ENCODE peak calls at places on chromosomes 12 and 14, in four cellular contexts. I is NB4, P is ovary, C is heart left ventricle. J is an unnamed sample.

GRCh38 chr12:130504110-130504835 is 166.6 kb downstream of the PIWIL1 start:
- DNase-seq in P (no peak), C (no peak), I (no peak), J (no peak)

GRCh38 chr14:63992858-63993257 is 140.1 kb downstream of the SYNE2 start:
- DNase-seq in I (no peak), C (no peak), P (no peak), J (peak; percentile 68)

GRCh38 chr12:128791395-128792322 is 32.1 kb downstream of the SLC15A4 start:
- DNase-seq in P (no peak), C (no peak), I (peak; percentile 23), J (no peak)

GRCh38 chr14:33847066-33847465 is 103.8 kb downstream of the EGLN3 start:
- DNase-seq in I (no peak), P (no peak), C (no peak), J (no peak)

GRCh38 chr14:33068626-33069025 is 129.9 kb downstream of the NPAS3 start:
- DNase-seq in I (no peak), P (no peak), C (no peak), J (no peak)

GRCh38 chr14:91714805-91715204 is 17.1 kb downstream of the CATSPERB start:
- DNase-seq in I (peak; percentile 2), C (no peak), P (no peak), J (no peak)

GRCh38 chr12:107225626-107226025 is 132.3 kb upstream of the CRY1 start:
- DNase-seq in I (no peak), C (no peak), P (no peak), J (no peak)

GRCh38 chr12:47079894-47080724 is at the start of gene AMIGO2:
- DNase-seq in P (peak; percentile 81), C (peak; percentile 72), I (peak; percentile 32), J (no peak)

GRCh38 chr12:77062396-77062795 is 3.0 kb downstream of the E2F7 start:
- DNase-seq in I (no peak), C (no peak), P (no peak), J (no peak)

GRCh38 chr12:76859621-76860020 is 19.2 kb downstream of the CSRP2 start:
- DNase-seq in P (no peak), C (no peak), I (no peak), J (no peak)

GRCh38 chr14:53044486-53044885 is 93.6 kb upstream of the FERMT2 start:
- DNase-seq in P (no peak), I (no peak), C (no peak), J (no peak)

GRCh38 chr14:74910556-74910955 is 12.5 kb downstream of the RPS6KL1 start:
- DNase-seq in P (no peak), I (no peak), C (no peak), J (peak; percentile 80)

GRCh38 chr12:4268549-4269181 is 4.9 kb upstream of the CCND2 start:
- DNase-seq in I (peak; percentile 52), P (no peak), C (no peak), J (no peak)

GRCh38 chr14:106185837-106186233 is 659.5 kb downstream of the TMEM121 start:
- DNase-seq in P (no peak), I (peak; percentile 12), C (no peak), J (no peak)

GRCh38 chr12:79983492-79983891 is 48.6 kb upstream of the PPP1R12A start:
- DNase-seq in I (no peak), P (no peak), C (no peak), J (no peak)

GRCh38 chr12:4454315-4454860 is 8.8 kb upstream of the FGF6 start:
- DNase-seq in I (no peak), P (no peak), C (no peak), J (no peak)

GRCh38 chr12:41310367-41310766 is 122.2 kb downstream of the PDZRN4 start:
- DNase-seq in P (no peak), I (no peak), C (no peak), J (no peak)

DNA sequence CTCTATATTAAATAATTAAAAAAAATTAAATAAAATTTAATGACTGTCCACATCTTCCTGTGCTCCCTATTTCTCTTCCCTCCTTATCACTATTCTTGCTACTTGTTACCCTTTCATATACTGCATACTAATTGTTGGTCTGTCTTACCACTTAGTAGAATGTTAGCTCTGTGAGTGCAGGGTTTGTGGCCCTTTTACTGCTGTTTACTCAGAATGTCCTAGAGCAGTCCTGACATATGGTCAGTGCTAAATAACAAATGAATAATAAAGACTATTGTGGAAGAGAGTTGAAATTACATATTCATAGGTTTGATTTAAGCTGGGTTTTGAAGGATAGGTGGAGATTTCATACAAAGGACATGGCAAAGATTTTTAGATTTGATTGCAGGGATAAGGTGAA is 24.5 kb downstream of the KTN1 start:
- DNase-seq in C (no peak), P (no peak), I (no peak), J (no peak)
- TF ChIP-seq POLR2A in C (no peak), P (no peak), I (no peak), J (no peak)

GRCh38 chr14:104725772-104726548 is 1.9 kb downstream of the ADSS1 start:
- DNase-seq in P (no peak), C (no peak), I (no peak), J (no peak)
- TF ChIP-seq POLR2A in P (no peak), C (no peak), I (no peak), J (no peak)

DNA sequence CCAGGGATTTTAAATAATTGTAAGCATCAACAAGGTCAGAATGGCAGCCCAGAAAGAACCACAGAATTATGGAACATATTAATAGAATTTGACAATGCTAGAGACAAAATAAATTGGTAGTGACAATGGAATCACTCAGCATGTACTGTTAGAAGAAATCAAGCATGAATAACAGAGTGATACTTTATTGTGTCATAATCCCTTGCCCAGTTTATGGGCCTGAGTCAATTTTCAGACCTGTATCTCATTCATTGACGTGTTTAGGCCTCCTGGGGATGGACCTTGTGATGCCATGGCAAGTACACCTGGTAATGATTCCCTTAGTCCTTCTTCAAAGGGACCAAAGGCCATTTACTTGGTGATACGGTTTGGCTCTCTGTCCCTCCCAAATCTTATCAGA is 12.8 kb upstream of the CCDC91 start:
- DNase-seq in C (no peak), I (no peak), P (no peak), J (no peak)
- TF ChIP-seq POLR2A in C (no peak), I (no peak), P (no peak), J (no peak)

DNA sequence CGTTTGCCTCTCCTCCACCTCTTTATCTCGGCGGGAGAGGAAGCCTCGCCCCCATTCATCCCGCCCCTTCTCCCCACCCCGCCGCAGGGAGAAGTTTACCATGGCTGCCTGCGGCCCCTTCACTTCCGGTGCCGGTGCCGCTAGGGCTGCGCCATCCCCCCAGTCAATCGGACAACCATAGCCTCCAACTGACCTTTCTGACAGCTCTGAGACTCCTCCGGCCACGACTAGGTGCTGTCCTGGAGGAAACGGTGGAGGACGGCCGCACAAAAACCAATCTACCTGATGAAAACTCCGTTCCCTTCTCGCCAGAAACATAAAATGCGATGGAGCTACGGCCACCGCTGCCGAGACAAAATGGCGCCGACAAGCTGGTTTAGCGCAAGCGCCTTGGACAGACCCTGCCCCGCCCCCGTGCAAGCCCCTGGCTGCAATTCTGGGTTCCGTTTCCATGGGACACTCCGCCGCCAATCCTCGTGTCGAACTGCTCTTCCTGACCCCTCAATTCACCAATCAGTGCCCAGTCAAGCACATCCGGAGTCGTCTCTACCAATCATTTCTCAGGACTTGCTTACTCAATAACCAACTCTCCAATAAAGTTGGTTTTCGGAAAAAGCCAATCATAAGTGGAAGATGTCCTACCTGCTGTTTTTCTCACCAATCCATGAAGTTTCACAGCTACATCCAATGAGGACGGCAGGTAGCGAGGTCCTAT is 436 bp upstream of the ARID4A start:
- DNase-seq in C (peak; percentile 98), P (peak; percentile 99), I (peak; percentile 100), J (peak; percentile 100)
- TF ChIP-seq POLR2A in C (no peak), P (peak; percentile 81), I (peak; percentile 74), J (peak; percentile 85)

GRCh38 chr12:2795291-2796186 is 769 bp downstream of the FKBP4 start:
- DNase-seq in C (peak; percentile 91), P (peak; percentile 82), I (peak; percentile 75), J (peak; percentile 60)
- TF ChIP-seq POLR2A in C (no peak), P (peak; percentile 49), I (peak; percentile 44), J (no peak)

GRCh38 chr14:68964300-68965093 is 14.6 kb downstream of the ACTN1 start:
- DNase-seq in P (no peak), C (no peak), I (no peak), J (no peak)
- TF ChIP-seq POLR2A in P (no peak), C (no peak), I (no peak), J (no peak)

J was measured in lower leg skin.